ENCODE peak calls at places on chromosome 20, in four cellular contexts. One of them, this sample, is unnamed.

GRCh38 chr20:25025091-25025861 is 32.7 kb downstream of the ACSS1 start:
- DNase-seq in mammary epithelial cell: no peak
- DNase-seq in mesothelial cell of epicardium: no peak
- DNase-seq in choroid plexus epithelial cell: no peak
- DNase-seq in this sample: no peak

GRCh38 chr20:40714109-40714508 is 25.1 kb upstream of the MAFB start:
- DNase-seq in mammary epithelial cell: no peak
- DNase-seq in mesothelial cell of epicardium: no peak
- DNase-seq in choroid plexus epithelial cell: no peak
- DNase-seq in this sample: no peak

GRCh38 chr20:55004044-55004443 is 528.7 kb downstream of the DOK5 start:
- DNase-seq in mammary epithelial cell: no peak
- DNase-seq in mesothelial cell of epicardium: no peak
- DNase-seq in choroid plexus epithelial cell: no peak
- DNase-seq in this sample: peak

GRCh38 chr20:62772103-62772611 is 24.1 kb upstream of the MRGBP start:
- DNase-seq in mammary epithelial cell: no peak
- DNase-seq in mesothelial cell of epicardium: no peak
- DNase-seq in choroid plexus epithelial cell: no peak
- DNase-seq in this sample: no peak

GRCh38 chr20:20321134-20321533 is 46.8 kb upstream of the INSM1 start:
- DNase-seq in mammary epithelial cell: no peak
- DNase-seq in mesothelial cell of epicardium: no peak
- DNase-seq in choroid plexus epithelial cell: no peak
- DNase-seq in this sample: peak

GRCh38 chr20:45251884-45252571 is 2.3 kb downstream of the SLPI start:
- DNase-seq in mammary epithelial cell: no peak
- DNase-seq in mesothelial cell of epicardium: no peak
- DNase-seq in choroid plexus epithelial cell: no peak
- DNase-seq in this sample: no peak

GRCh38 chr20:58662142-58662473 is 11.0 kb downstream of the STX16 start:
- DNase-seq in mammary epithelial cell: no peak
- DNase-seq in mesothelial cell of epicardium: no peak
- DNase-seq in choroid plexus epithelial cell: no peak
- DNase-seq in this sample: no peak

GRCh38 chr20:62567246-62568044 is 74.9 kb upstream of the SLCO4A1 start:
- DNase-seq in mammary epithelial cell: no peak
- DNase-seq in mesothelial cell of epicardium: no peak
- DNase-seq in choroid plexus epithelial cell: no peak
- DNase-seq in this sample: no peak

GRCh38 chr20:63531686-63532448 is 5.3 kb downstream of the PTK6 start:
- DNase-seq in mammary epithelial cell: no peak
- DNase-seq in mesothelial cell of epicardium: no peak
- DNase-seq in choroid plexus epithelial cell: no peak
- DNase-seq in this sample: no peak

GRCh38 chr20:61993058-61993457 is 72.6 kb downstream of the TAF4 start:
- DNase-seq in mammary epithelial cell: no peak
- DNase-seq in mesothelial cell of epicardium: no peak
- DNase-seq in choroid plexus epithelial cell: no peak
- DNase-seq in this sample: no peak

GRCh38 chr20:17169575-17170136 is 57.2 kb upstream of the PCSK2 start:
- DNase-seq in mammary epithelial cell: no peak
- DNase-seq in mesothelial cell of epicardium: no peak
- DNase-seq in choroid plexus epithelial cell: no peak
- DNase-seq in this sample: no peak

GRCh38 chr20:21712443-21713059 is 7.1 kb downstream of the PAX1 start:
- DNase-seq in mammary epithelial cell: no peak
- DNase-seq in mesothelial cell of epicardium: no peak
- DNase-seq in choroid plexus epithelial cell: no peak
- DNase-seq in this sample: no peak

GRCh38 chr20:38885357-38885756 is 40.9 kb upstream of the FAM83D start:
- DNase-seq in mammary epithelial cell: no peak
- DNase-seq in mesothelial cell of epicardium: no peak
- DNase-seq in choroid plexus epithelial cell: no peak
- DNase-seq in this sample: no peak

GRCh38 chr20:48538058-48538825 is 289.6 kb downstream of the PREX1 start:
- DNase-seq in mammary epithelial cell: peak
- DNase-seq in mesothelial cell of epicardium: peak
- DNase-seq in choroid plexus epithelial cell: peak
- DNase-seq in this sample: peak

GRCh38 chr20:50303573-50304500 is 113.2 kb downstream of the CEBPB start:
- DNase-seq in mammary epithelial cell: no peak
- DNase-seq in mesothelial cell of epicardium: peak
- DNase-seq in choroid plexus epithelial cell: peak
- DNase-seq in this sample: peak

GRCh38 chr20:58647814-58648501 is 3.1 kb upstream of the STX16 start:
- DNase-seq in mammary epithelial cell: no peak
- DNase-seq in mesothelial cell of epicardium: no peak
- DNase-seq in choroid plexus epithelial cell: peak
- DNase-seq in this sample: no peak

GRCh38 chr20:36408219-36408618 is 102.1 kb downstream of the DLGAP4 start:
- DNase-seq in mammary epithelial cell: peak
- DNase-seq in mesothelial cell of epicardium: no peak
- DNase-seq in choroid plexus epithelial cell: peak
- DNase-seq in this sample: peak

GRCh38 chr20:53692465-53693067 is 98.9 kb upstream of the ZNF217 start:
- DNase-seq in mammary epithelial cell: no peak
- DNase-seq in mesothelial cell of epicardium: no peak
- DNase-seq in choroid plexus epithelial cell: no peak
- DNase-seq in this sample: peak

GRCh38 chr20:44646023-44646640 is 5.4 kb downstream of the ADA start:
- DNase-seq in mammary epithelial cell: no peak
- DNase-seq in mesothelial cell of epicardium: no peak
- DNase-seq in choroid plexus epithelial cell: peak
- DNase-seq in this sample: no peak

GRCh38 chr20:45725134-45725533 is 3.0 kb downstream of the SPINT4 start:
- DNase-seq in mammary epithelial cell: no peak
- DNase-seq in mesothelial cell of epicardium: no peak
- DNase-seq in choroid plexus epithelial cell: peak
- DNase-seq in this sample: no peak

GRCh38 chr20:63068711-63069367 is 62.1 kb upstream of the BHLHE23 start:
- DNase-seq in mammary epithelial cell: no peak
- DNase-seq in mesothelial cell of epicardium: no peak
- DNase-seq in choroid plexus epithelial cell: no peak
- DNase-seq in this sample: no peak

GRCh38 chr20:35952480-35953410 is 1.6 kb downstream of the SCAND1 start:
- DNase-seq in mammary epithelial cell: no peak
- DNase-seq in mesothelial cell of epicardium: no peak
- DNase-seq in choroid plexus epithelial cell: peak
- DNase-seq in this sample: peak

GRCh38 chr20:31630187-31630790 is 7.4 kb upstream of the COX4I2 start:
- DNase-seq in mammary epithelial cell: peak
- DNase-seq in mesothelial cell of epicardium: no peak
- DNase-seq in choroid plexus epithelial cell: peak
- DNase-seq in this sample: no peak

GRCh38 chr20:29301624-29302259 is 1955.7 kb upstream of the DEFB115 start:
- DNase-seq in mammary epithelial cell: no peak
- DNase-seq in mesothelial cell of epicardium: no peak
- DNase-seq in choroid plexus epithelial cell: no peak
- DNase-seq in this sample: no peak

GRCh38 chr20:43915209-43916072 is 789 bp downstream of the TOX2 start:
- DNase-seq in mammary epithelial cell: no peak
- DNase-seq in mesothelial cell of epicardium: no peak
- DNase-seq in choroid plexus epithelial cell: peak
- DNase-seq in this sample: peak

GRCh38 chr20:48826883-48827771 is 672 bp downstream of the PREX1 start:
- DNase-seq in mammary epithelial cell: no peak
- DNase-seq in mesothelial cell of epicardium: peak
- DNase-seq in choroid plexus epithelial cell: no peak
- DNase-seq in this sample: peak

GRCh38 chr20:21048841-21049273 is 57.3 kb downstream of the LINC00237 start:
- DNase-seq in mammary epithelial cell: no peak
- DNase-seq in mesothelial cell of epicardium: no peak
- DNase-seq in choroid plexus epithelial cell: peak
- DNase-seq in this sample: peak

GRCh38 chr20:63009988-63010769 is 3.4 kb upstream of the BHLHE23 start:
- DNase-seq in mammary epithelial cell: no peak
- DNase-seq in mesothelial cell of epicardium: no peak
- DNase-seq in choroid plexus epithelial cell: peak
- DNase-seq in this sample: no peak

GRCh38 chr20:23311932-23312331 is 38.7 kb upstream of the NXT1 start:
- DNase-seq in mammary epithelial cell: no peak
- DNase-seq in mesothelial cell of epicardium: no peak
- DNase-seq in choroid plexus epithelial cell: no peak
- DNase-seq in this sample: no peak

GRCh38 chr20:30985386-30985785 is 272.1 kb upstream of the DEFB115 start:
- DNase-seq in mammary epithelial cell: no peak
- DNase-seq in mesothelial cell of epicardium: no peak
- DNase-seq in choroid plexus epithelial cell: no peak
- DNase-seq in this sample: no peak

GRCh38 chr20:19212524-19213502 is at the start of gene SLC24A3:
- DNase-seq in mammary epithelial cell: peak
- DNase-seq in mesothelial cell of epicardium: peak
- DNase-seq in choroid plexus epithelial cell: peak
- DNase-seq in this sample: peak

GRCh38 chr20:11777861-11778570 is 139.7 kb upstream of the BTBD3 start:
- DNase-seq in mammary epithelial cell: no peak
- DNase-seq in mesothelial cell of epicardium: no peak
- DNase-seq in choroid plexus epithelial cell: peak
- DNase-seq in this sample: no peak

GRCh38 chr20:7285918-7286556 is 518.6 kb downstream of the BMP2 start:
- DNase-seq in mammary epithelial cell: peak
- DNase-seq in mesothelial cell of epicardium: peak
- DNase-seq in choroid plexus epithelial cell: peak
- DNase-seq in this sample: peak

GRCh38 chr20:2849529-2849928 is 9.0 kb downstream of the VPS16 start:
- DNase-seq in mammary epithelial cell: no peak
- DNase-seq in mesothelial cell of epicardium: no peak
- DNase-seq in choroid plexus epithelial cell: no peak
- DNase-seq in this sample: no peak

GRCh38 chr20:10313215-10313614 is 94.6 kb downstream of the SNAP25 start:
- DNase-seq in mammary epithelial cell: no peak
- DNase-seq in mesothelial cell of epicardium: no peak
- DNase-seq in choroid plexus epithelial cell: peak
- DNase-seq in this sample: no peak

GRCh38 chr20:11941593-11942261 is 24.0 kb downstream of the BTBD3 start:
- DNase-seq in mammary epithelial cell: no peak
- DNase-seq in mesothelial cell of epicardium: no peak
- DNase-seq in choroid plexus epithelial cell: no peak
- DNase-seq in this sample: no peak

GRCh38 chr20:32539817-32540675 is 45.1 kb downstream of the NOL4L start:
- DNase-seq in mammary epithelial cell: no peak
- DNase-seq in mesothelial cell of epicardium: no peak
- DNase-seq in choroid plexus epithelial cell: no peak
- DNase-seq in this sample: peak

GRCh38 chr20:42775037-42775436 is 414.7 kb downstream of the PTPRT start:
- DNase-seq in mammary epithelial cell: no peak
- DNase-seq in mesothelial cell of epicardium: no peak
- DNase-seq in choroid plexus epithelial cell: no peak
- DNase-seq in this sample: no peak
- TF ChIP-seq CTCF in mammary epithelial cell: no peak
- TF ChIP-seq CTCF in mesothelial cell of epicardium: no peak
- TF ChIP-seq CTCF in choroid plexus epithelial cell: no peak
- TF ChIP-seq CTCF in this sample: no peak

GRCh38 chr20:1636621-1637020 is 16.8 kb upstream of the SIRPB1 start:
- DNase-seq in mammary epithelial cell: no peak
- DNase-seq in mesothelial cell of epicardium: no peak
- DNase-seq in choroid plexus epithelial cell: no peak
- DNase-seq in this sample: no peak
- TF ChIP-seq CTCF in mammary epithelial cell: no peak
- TF ChIP-seq CTCF in mesothelial cell of epicardium: no peak
- TF ChIP-seq CTCF in choroid plexus epithelial cell: no peak
- TF ChIP-seq CTCF in this sample: no peak

GRCh38 chr20:41889125-41889870 is 271.1 kb upstream of the CHD6 start:
- DNase-seq in mammary epithelial cell: no peak
- DNase-seq in mesothelial cell of epicardium: no peak
- DNase-seq in choroid plexus epithelial cell: no peak
- DNase-seq in this sample: peak
- TF ChIP-seq CTCF in mammary epithelial cell: no peak
- TF ChIP-seq CTCF in mesothelial cell of epicardium: no peak
- TF ChIP-seq CTCF in choroid plexus epithelial cell: no peak
- TF ChIP-seq CTCF in this sample: no peak

GRCh38 chr20:56793916-56794315 is 164.8 kb downstream of the TFAP2C start:
- DNase-seq in mammary epithelial cell: no peak
- DNase-seq in mesothelial cell of epicardium: no peak
- DNase-seq in choroid plexus epithelial cell: no peak
- DNase-seq in this sample: no peak
- TF ChIP-seq CTCF in mammary epithelial cell: no peak
- TF ChIP-seq CTCF in mesothelial cell of epicardium: no peak
- TF ChIP-seq CTCF in choroid plexus epithelial cell: no peak
- TF ChIP-seq CTCF in this sample: no peak

GRCh38 chr20:47521059-47521808 is 19.5 kb downstream of the NCOA3 start:
- DNase-seq in mammary epithelial cell: peak
- DNase-seq in mesothelial cell of epicardium: no peak
- DNase-seq in choroid plexus epithelial cell: no peak
- DNase-seq in this sample: peak
- TF ChIP-seq CTCF in mammary epithelial cell: no peak
- TF ChIP-seq CTCF in mesothelial cell of epicardium: peak
- TF ChIP-seq CTCF in choroid plexus epithelial cell: peak
- TF ChIP-seq CTCF in this sample: peak

DNA sequence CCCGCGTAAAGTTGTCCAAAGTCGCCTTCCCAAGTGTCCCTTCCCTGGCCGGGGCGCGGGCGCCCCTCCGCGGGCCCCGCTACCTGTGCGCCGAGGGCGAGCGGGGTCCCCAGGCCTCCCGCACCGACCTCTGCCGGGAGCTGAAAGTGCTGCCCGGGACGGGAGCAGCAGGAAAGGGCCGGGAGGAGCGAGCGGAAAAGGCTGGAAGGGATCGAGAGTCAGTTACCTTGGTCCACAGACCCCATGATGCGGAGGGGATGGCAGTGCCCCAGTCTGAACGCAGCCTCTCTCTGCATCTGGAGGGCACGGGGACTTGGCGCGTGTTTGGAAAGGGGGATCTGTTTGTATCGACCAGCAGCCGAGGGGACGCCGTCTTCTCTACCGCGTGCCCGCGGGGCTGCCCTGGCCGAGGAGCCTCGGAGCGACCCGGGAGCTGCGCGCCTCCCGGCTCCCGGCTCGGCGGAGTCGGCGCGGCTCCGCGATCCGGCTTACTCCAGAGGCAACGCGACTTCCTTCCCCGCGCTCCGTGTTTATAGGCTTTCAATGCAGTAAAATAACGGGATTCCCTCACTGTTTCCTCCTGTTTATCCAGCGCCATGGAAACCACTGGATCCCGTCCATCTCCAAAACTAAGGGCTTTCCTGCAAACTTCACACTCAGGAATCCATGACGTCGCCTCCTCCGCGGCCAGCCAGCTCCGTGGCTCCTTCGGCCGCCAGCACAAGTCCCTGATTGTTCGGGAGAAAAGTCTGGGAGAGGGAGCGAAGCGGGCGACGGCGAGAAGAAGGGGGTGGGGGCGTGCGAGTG is 20.0 kb upstream of the NFATC2 start:
- DNase-seq in mammary epithelial cell: peak
- DNase-seq in mesothelial cell of epicardium: peak
- DNase-seq in choroid plexus epithelial cell: peak
- DNase-seq in this sample: peak
- TF ChIP-seq CTCF in mammary epithelial cell: no peak
- TF ChIP-seq CTCF in mesothelial cell of epicardium: no peak
- TF ChIP-seq CTCF in choroid plexus epithelial cell: no peak
- TF ChIP-seq CTCF in this sample: no peak

GRCh38 chr20:33843854-33844253 is 32.7 kb downstream of the CHMP4B start:
- DNase-seq in mammary epithelial cell: peak
- DNase-seq in mesothelial cell of epicardium: no peak
- DNase-seq in choroid plexus epithelial cell: peak
- DNase-seq in this sample: no peak
- TF ChIP-seq CTCF in mammary epithelial cell: no peak
- TF ChIP-seq CTCF in mesothelial cell of epicardium: no peak
- TF ChIP-seq CTCF in choroid plexus epithelial cell: no peak
- TF ChIP-seq CTCF in this sample: no peak

This sample was measured in epithelial cell of esophagus.